ENCODE peak calls at places on chromosomes 4 and X, in four cellular contexts. H is prostate gland, T is tibial nerve, E is heart left ventricle. B is an unnamed sample.

GRCh38 chr4:110624016-110624770 is 1.3 kb upstream of the PITX2 start:
- DNase-seq in H (no peak), T (no peak), E (no peak), B (no peak)

GRCh38 chr4:127623755-127624087 is 9.0 kb upstream of the INTU start:
- DNase-seq in H (no peak), T (no peak), E (no peak), B (no peak)

GRCh38 chr4:57064811-57065711 is 45.1 kb downstream of the IGFBP7 start:
- DNase-seq in H (no peak), T (peak), E (peak), B (peak)

GRCh38 chr4:150923945-150924344 is 91.1 kb downstream of the LRBA start:
- DNase-seq in H (no peak), T (no peak), E (no peak), B (no peak)

GRCh38 chr4:86970447-86971354 is 35.9 kb downstream of the AFF1 start:
- DNase-seq in H (no peak), T (no peak), E (peak), B (no peak)

GRCh38 chr4:4480685-4481393 is 61.0 kb downstream of the STX18 start:
- DNase-seq in H (no peak), T (no peak), E (no peak), B (no peak)

GRCh38 chr4:9877123-9877522 is 95.7 kb downstream of the DRD5 start:
- DNase-seq in H (no peak), T (no peak), E (no peak), B (no peak)

GRCh38 chr4:148225639-148226038 is 216.6 kb downstream of the NR3C2 start:
- DNase-seq in H (no peak), T (no peak), E (no peak), B (no peak)

GRCh38 chr4:5976921-5977320 is 41.3 kb downstream of the C4orf50 start:
- DNase-seq in H (no peak), T (no peak), E (no peak), B (no peak)

GRCh38 chr4:172104534-172104933 is 291.3 kb downstream of the GALNTL6 start:
- DNase-seq in H (no peak), T (no peak), E (no peak), B (no peak)

GRCh38 chrX:53001958-53002357 is 43.6 kb upstream of the FAM156A start:
- DNase-seq in H (no peak), T (no peak), E (no peak), B (no peak)

GRCh38 chrX:108322243-108322642 is 116.0 kb downstream of the COL4A6 start:
- DNase-seq in H (no peak), T (no peak), E (no peak), B (no peak)

GRCh38 chrX:16320765-16321355 is 153.6 kb downstream of the MAGEB17 start:
- DNase-seq in H (no peak), T (no peak), E (no peak), B (no peak)

GRCh38 chrX:13662537-13662841 is 9.5 kb downstream of the TCEANC start:
- DNase-seq in H (no peak), T (no peak), E (no peak), B (no peak)

GRCh38 chr4:24073948-24074347 is 184.1 kb upstream of the PPARGC1A start:
- DNase-seq in H (no peak), T (no peak), E (no peak), B (no peak)

GRCh38 chr4:118833192-118833820 is 2.6 kb downstream of the SEC24D start:
- DNase-seq in H (no peak), T (no peak), E (no peak), B (no peak)

GRCh38 chr4:31175242-31175910 is 455.2 kb downstream of the PCDH7 start:
- DNase-seq in H (no peak), T (no peak), E (no peak), B (no peak)

GRCh38 chr4:24477919-24478318 is 106.4 kb downstream of the DHX15 start:
- DNase-seq in H (no peak), T (no peak), E (peak), B (no peak)

GRCh38 chr4:101670897-101671296 is 119.6 kb upstream of the BANK1 start:
- DNase-seq in H (no peak), T (no peak), E (no peak), B (no peak)

GRCh38 chr4:61500883-61501282 is 300.8 kb downstream of the ADGRL3 start:
- DNase-seq in H (no peak), T (no peak), E (no peak), B (no peak)

GRCh38 chrX:1673337-1673736 is 58.5 kb downstream of the ASMT start:
- DNase-seq in H (no peak), T (no peak), E (no peak), B (no peak)

GRCh38 chrX:20265221-20265725 is 1.4 kb downstream of the RPS6KA3 start:
- DNase-seq in H (peak), T (peak), E (peak), B (peak)

GRCh38 chr4:29310252-29310651 is 1409.9 kb upstream of the PCDH7 start:
- DNase-seq in H (no peak), T (no peak), E (no peak), B (no peak)

GRCh38 chr4:43732829-43733426 is 715.7 kb downstream of the KCTD8 start:
- DNase-seq in H (no peak), T (no peak), E (no peak), B (no peak)

GRCh38 chr4:144658015-144658567 is 12.1 kb downstream of the HHIP start:
- DNase-seq in H (no peak), T (no peak), E (no peak), B (no peak)

GRCh38 chr4:170167678-170168077 is 77.9 kb upstream of the AADAT start:
- DNase-seq in H (no peak), T (no peak), E (no peak), B (no peak)

GRCh38 chr4:47484169-47484568 is 906 bp upstream of the ATP10D start:
- DNase-seq in H (no peak), T (no peak), E (no peak), B (no peak)

GRCh38 chr4:47483722-47484121 is 1.4 kb upstream of the ATP10D start:
- DNase-seq in H (no peak), T (no peak), E (no peak), B (no peak)

GRCh38 chr4:47486306-47486705 is 1.2 kb downstream of the ATP10D start:
- DNase-seq in H (no peak), T (no peak), E (no peak), B (no peak)

GRCh38 chr4:47482326-47482725 is 2.7 kb upstream of the ATP10D start:
- DNase-seq in H (no peak), T (no peak), E (no peak), B (no peak)

DNA sequence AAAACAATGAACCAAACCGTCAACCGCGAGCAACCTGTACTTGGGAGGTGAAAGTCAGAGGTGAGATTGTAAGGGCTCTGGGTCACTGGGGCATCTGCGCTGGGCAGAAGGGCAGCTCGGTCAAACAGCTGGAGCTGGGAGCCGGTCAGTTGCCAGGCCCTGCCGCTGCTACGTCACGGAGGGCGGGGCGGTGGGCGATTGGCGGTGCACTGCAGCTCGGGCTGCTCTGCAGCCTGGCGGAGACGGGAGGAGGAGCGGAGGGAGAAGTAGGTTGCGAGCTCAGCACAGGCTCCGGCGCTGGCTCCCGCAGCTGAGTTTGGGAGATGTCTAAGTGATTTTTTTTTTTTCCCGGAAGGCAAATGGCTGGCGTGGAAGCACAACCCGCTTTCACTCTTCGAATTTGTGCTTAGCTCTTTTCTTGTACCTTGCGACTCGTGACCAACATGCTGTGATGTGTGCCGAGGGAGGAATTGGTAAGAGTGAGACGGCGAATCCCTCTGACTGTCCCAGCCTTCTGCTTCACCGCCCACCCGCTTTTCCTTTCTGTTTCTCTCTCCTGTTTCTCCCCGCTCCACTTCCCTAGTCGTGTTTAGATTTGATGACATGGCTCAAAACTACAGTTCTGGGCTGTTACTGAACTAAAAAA is at the start of gene ATP10D:
- DNase-seq in H (peak), T (peak), E (peak), B (peak)
- TF ChIP-seq POLR2A in H (peak), T (peak), E (peak), B (peak)

GRCh38 chr4:40196724-40197281 is at the start of gene RHOH:
- DNase-seq in H (no peak), T (no peak), E (no peak), B (peak)
- H3K4me3 ChIP-seq in H (no peak), T (no peak), E (peak), B (peak)

GRCh38 chr4:80279751-80280150 is 13.3 kb downstream of the FGF5 start:
- DNase-seq in H (no peak), T (no peak), E (no peak), B (no peak)

GRCh38 chr4:80271806-80272205 is 5.3 kb downstream of the FGF5 start:
- DNase-seq in H (no peak), T (no peak), E (no peak), B (no peak)

GRCh38 chr4:80276922-80277321 is 10.5 kb downstream of the FGF5 start:
- DNase-seq in H (no peak), T (no peak), E (no peak), B (no peak)
- TF ChIP-seq POLR2A in H (no peak), T (no peak), E (no peak), B (no peak)

DNA sequence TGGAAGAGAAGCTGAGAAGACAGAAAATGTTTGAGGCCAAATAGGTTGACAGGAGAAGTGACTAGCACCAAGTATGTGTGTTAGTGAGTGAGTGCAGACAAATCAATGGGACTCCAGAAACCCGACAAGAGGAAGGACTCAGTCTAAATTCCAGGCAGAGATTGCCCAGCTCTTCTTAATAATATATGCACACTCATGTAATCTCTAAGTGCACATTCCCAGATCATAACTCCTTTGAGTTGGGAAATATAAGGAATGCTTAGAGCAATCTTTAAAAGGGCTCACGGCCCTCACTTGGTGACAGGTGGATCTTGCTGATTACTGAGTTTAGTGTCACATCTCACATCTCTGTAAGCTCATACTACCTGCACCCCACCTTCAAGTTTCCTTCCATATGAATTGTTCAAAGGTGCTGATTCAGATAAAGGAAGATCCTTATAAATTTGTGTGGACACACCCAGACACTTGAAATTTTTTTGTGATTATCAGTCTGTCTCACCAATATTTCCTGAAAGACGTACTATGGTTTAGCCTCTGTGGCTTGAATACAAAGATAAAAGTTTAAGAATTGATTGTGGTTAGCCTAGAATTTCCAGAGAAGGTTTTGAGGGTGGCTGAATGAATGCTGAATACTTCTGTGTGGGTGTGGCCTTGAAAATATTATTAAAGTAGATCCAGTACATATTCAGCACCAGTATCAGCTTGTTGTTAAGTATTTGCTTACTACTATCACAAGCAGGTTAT is 205.1 kb upstream of the UGT8 start:
- DNase-seq in H (no peak), T (no peak), E (no peak), B (no peak)
- H3K4me3 ChIP-seq in H (no peak), T (no peak), E (no peak), B (no peak)